ENCODE peak calls at places on chromosomes 11 and 22, in six cellular contexts. One of them, this sample, is unnamed.

GRCh38 chr11:26867286-26867685 is 126.6 kb upstream of the FIBIN start:
- DNase-seq in IMR-90: no peak
- DNase-seq in osteoblast: no peak
- DNase-seq in A549: no peak
- DNase-seq in HepG2: no peak
- DNase-seq in PC-3: no peak
- DNase-seq in this sample: no peak

GRCh38 chr22:26648011-26648497 is 9.3 kb upstream of the MIAT start:
- DNase-seq in IMR-90: no peak
- DNase-seq in osteoblast: no peak
- DNase-seq in A549: no peak
- DNase-seq in HepG2: no peak
- DNase-seq in PC-3: no peak
- DNase-seq in this sample: no peak

GRCh38 chr11:115338476-115338875 is 165.7 kb downstream of the CADM1 start:
- DNase-seq in IMR-90: no peak
- DNase-seq in osteoblast: no peak
- DNase-seq in A549: no peak
- DNase-seq in HepG2: no peak
- DNase-seq in PC-3: no peak
- DNase-seq in this sample: no peak

GRCh38 chr11:103532133-103532788 is 423.0 kb downstream of the DYNC2H1 start:
- DNase-seq in IMR-90: peak; percentile 79
- DNase-seq in osteoblast: no peak
- DNase-seq in A549: no peak
- DNase-seq in HepG2: no peak
- DNase-seq in PC-3: peak; percentile 95
- DNase-seq in this sample: no peak

GRCh38 chr11:66745356-66746235 is 16.6 kb upstream of the SPTBN2 start:
- DNase-seq in IMR-90: no peak
- DNase-seq in osteoblast: peak; percentile 87
- DNase-seq in A549: peak; percentile 58
- DNase-seq in HepG2: no peak
- DNase-seq in PC-3: peak; percentile 71
- DNase-seq in this sample: peak; percentile 66

GRCh38 chr11:67179892-67180490 is 60.9 kb downstream of the KDM2A start:
- DNase-seq in IMR-90: no peak
- DNase-seq in osteoblast: no peak
- DNase-seq in A549: no peak
- DNase-seq in HepG2: no peak
- DNase-seq in PC-3: peak; percentile 48
- DNase-seq in this sample: no peak

GRCh38 chr11:72962084-72962483 is 147.9 kb downstream of the ATG16L2 start:
- DNase-seq in IMR-90: peak; percentile 66
- DNase-seq in osteoblast: no peak
- DNase-seq in A549: no peak
- DNase-seq in HepG2: no peak
- DNase-seq in PC-3: no peak
- DNase-seq in this sample: no peak

GRCh38 chr11:121341609-121342008 is 49.0 kb downstream of the SC5D start:
- DNase-seq in IMR-90: no peak
- DNase-seq in osteoblast: no peak
- DNase-seq in A549: no peak
- DNase-seq in HepG2: no peak
- DNase-seq in PC-3: no peak
- DNase-seq in this sample: no peak

GRCh38 chr11:73478737-73479347 is 102.6 kb downstream of the RELT start:
- DNase-seq in IMR-90: peak; percentile 42
- DNase-seq in osteoblast: peak; percentile 83
- DNase-seq in A549: peak; percentile 61
- DNase-seq in HepG2: peak; percentile 37
- DNase-seq in PC-3: peak; percentile 74
- DNase-seq in this sample: peak; percentile 28

GRCh38 chr11:115051938-115052590 is 373.7 kb downstream of the NXPE2 start:
- DNase-seq in IMR-90: no peak
- DNase-seq in osteoblast: no peak
- DNase-seq in A549: no peak
- DNase-seq in HepG2: no peak
- DNase-seq in PC-3: no peak
- DNase-seq in this sample: no peak

GRCh38 chr22:36435516-36436415 is 45.7 kb downstream of the TXN2 start:
- DNase-seq in IMR-90: no peak
- DNase-seq in osteoblast: peak; percentile 36
- DNase-seq in A549: no peak
- DNase-seq in HepG2: peak; percentile 92
- DNase-seq in PC-3: no peak
- DNase-seq in this sample: peak; percentile 69

GRCh38 chr11:27281276-27281675 is 81.7 kb downstream of the CCDC34 start:
- DNase-seq in IMR-90: no peak
- DNase-seq in osteoblast: no peak
- DNase-seq in A549: no peak
- DNase-seq in HepG2: no peak
- DNase-seq in PC-3: no peak
- DNase-seq in this sample: no peak

GRCh38 chr11:66318576-66318970 is 1.7 kb upstream of the CD248 start:
- DNase-seq in IMR-90: no peak
- DNase-seq in osteoblast: peak; percentile 83
- DNase-seq in A549: no peak
- DNase-seq in HepG2: no peak
- DNase-seq in PC-3: no peak
- DNase-seq in this sample: no peak

GRCh38 chr11:35276396-35276795 is 137.4 kb downstream of the CD44 start:
- DNase-seq in IMR-90: peak; percentile 39
- DNase-seq in osteoblast: no peak
- DNase-seq in A549: no peak
- DNase-seq in HepG2: no peak
- DNase-seq in PC-3: peak; percentile 61
- DNase-seq in this sample: no peak

GRCh38 chr22:17772963-17773605 is 1.2 kb downstream of the BID start:
- DNase-seq in IMR-90: peak; percentile 56
- DNase-seq in osteoblast: peak; percentile 97
- DNase-seq in A549: no peak
- DNase-seq in HepG2: no peak
- DNase-seq in PC-3: peak; percentile 43
- DNase-seq in this sample: peak; percentile 50

GRCh38 chr11:13289081-13289480 is 11.5 kb downstream of the BMAL1 start:
- DNase-seq in IMR-90: peak; percentile 43
- DNase-seq in osteoblast: peak; percentile 68
- DNase-seq in A549: peak; percentile 28
- DNase-seq in HepG2: no peak
- DNase-seq in PC-3: peak; percentile 36
- DNase-seq in this sample: no peak

DNA sequence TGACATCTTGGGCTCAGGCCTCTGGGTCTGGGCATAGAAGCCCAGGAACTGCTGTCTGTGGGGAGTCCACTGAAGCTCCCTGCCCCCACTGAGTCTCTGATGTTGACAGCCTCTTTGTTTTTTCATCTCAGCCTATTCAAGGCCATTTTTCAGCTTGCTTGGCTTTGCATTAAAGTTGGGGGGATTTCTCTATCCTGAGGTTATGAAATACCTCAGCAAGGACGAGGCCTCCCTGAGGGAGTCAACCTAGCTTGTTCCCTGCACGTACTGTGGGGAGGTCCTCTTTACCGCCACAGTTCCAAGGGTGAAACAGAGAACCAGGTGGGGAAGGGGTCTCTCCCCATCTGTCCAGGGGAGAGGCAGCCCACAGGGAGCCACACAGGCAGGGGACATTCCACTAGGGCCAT is 8.4 kb downstream of the KCNQ1OT1 start:
- DNase-seq in IMR-90: no peak
- DNase-seq in osteoblast: peak; percentile 52
- DNase-seq in A549: no peak
- DNase-seq in HepG2: peak; percentile 48
- DNase-seq in PC-3: no peak
- DNase-seq in this sample: no peak
- H3K4me2 ChIP-seq in IMR-90: no peak overlapping the region
- H3K4me2 ChIP-seq in osteoblast: no peak overlapping the region
- H3K4me2 ChIP-seq in A549: no peak overlapping the region
- H3K4me2 ChIP-seq in HepG2: peak overlapping the region; percentile 78
- H3K4me2 ChIP-seq in PC-3: no peak overlapping the region
- H3K4me2 ChIP-seq in this sample: peak overlapping the region; percentile 74

DNA sequence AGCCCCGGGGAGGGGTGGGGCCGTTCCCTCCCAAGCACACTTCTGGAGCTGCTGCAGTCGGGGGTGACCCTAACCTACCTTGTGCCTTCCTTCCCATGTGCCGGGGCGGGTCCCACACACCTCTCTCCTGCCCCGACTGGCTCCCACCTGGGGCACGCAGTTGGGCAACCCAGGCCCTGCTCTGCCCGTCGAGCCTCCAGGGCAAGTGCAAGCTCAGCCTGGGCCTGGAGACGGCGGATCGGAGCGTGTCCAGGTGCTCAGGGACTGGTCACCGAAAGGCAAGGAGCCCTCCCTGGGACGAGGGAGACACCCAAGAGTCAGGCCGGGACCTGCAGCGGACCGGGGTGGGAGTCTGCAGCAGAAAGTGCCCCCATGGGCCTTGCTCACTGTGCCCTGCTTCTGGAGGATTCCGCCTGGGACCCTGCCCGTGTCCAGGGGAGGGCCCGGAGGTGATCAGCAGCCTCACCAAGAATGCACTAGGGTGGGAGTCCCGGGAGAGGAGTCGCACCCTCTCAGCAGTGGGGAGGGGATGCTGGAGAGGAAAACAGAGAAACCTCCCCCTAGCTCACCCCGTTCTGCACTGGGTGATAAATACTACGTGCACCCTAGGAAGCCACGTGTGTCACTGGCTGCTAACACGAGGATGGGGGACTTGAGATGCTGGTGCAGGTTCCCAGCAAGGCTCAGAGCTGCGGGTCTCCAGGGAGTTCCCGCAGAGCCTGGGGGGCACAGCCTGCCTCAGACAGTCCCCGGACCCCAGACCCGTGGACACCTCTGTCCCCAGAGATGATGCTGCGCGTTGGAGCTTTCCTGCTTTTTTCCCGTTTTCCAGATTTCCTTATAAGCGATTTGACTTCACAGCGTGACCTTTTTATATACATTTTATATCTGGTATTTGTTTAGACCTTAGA is 5.2 kb upstream of the GATD1 start:
- DNase-seq in IMR-90: no peak
- DNase-seq in osteoblast: no peak
- DNase-seq in A549: no peak
- DNase-seq in HepG2: no peak
- DNase-seq in PC-3: no peak
- DNase-seq in this sample: no peak
- H3K4me2 ChIP-seq in IMR-90: no peak overlapping the region
- H3K4me2 ChIP-seq in osteoblast: no peak overlapping the region
- H3K4me2 ChIP-seq in A549: no peak overlapping the region
- H3K4me2 ChIP-seq in HepG2: no peak overlapping the region
- H3K4me2 ChIP-seq in PC-3: no peak overlapping the region
- H3K4me2 ChIP-seq in this sample: peak overlapping the region; percentile 35

GRCh38 chr11:93560534-93560933 is 17.3 kb upstream of the SMCO4 start:
- DNase-seq in IMR-90: no peak
- DNase-seq in osteoblast: no peak
- DNase-seq in A549: no peak
- DNase-seq in HepG2: no peak
- DNase-seq in PC-3: no peak
- DNase-seq in this sample: no peak
- H3K4me2 ChIP-seq in IMR-90: no peak overlapping the region
- H3K4me2 ChIP-seq in osteoblast: no peak overlapping the region
- H3K4me2 ChIP-seq in A549: no peak overlapping the region
- H3K4me2 ChIP-seq in HepG2: no peak overlapping the region
- H3K4me2 ChIP-seq in PC-3: no peak overlapping the region
- H3K4me2 ChIP-seq in this sample: no peak overlapping the region

DNA sequence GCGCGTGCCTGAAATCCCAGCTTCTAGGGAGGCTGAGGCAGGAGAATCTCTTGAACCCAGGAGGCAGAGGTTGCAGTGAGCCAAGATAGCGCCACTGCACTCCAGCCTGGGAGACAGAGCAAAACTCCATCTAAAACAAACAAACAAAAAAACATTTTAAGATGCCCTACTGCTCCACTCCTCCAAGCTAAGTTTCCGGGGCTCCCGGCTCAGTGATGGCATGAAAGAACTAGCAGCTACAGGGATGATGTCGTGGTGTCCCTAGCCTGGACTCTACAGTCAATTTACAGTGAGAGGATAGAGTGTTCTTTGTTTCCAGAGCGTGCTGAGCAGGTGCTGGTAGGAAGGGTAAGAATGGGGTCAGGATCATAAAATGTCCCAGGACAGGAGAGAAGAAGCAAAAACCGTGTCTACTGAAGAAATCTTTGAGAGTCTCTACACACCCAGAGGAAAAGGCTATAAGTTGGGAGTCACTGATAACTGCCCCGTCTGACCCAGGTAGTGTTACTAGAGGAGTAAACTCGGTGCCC is 1.2 kb upstream of the ZBTB3 start:
- DNase-seq in IMR-90: no peak
- DNase-seq in osteoblast: no peak
- DNase-seq in A549: no peak
- DNase-seq in HepG2: peak; percentile 37
- DNase-seq in PC-3: no peak
- DNase-seq in this sample: no peak
- H3K4me2 ChIP-seq in IMR-90: no peak overlapping the region
- H3K4me2 ChIP-seq in osteoblast: no peak overlapping the region
- H3K4me2 ChIP-seq in A549: peak overlapping the region; percentile 91
- H3K4me2 ChIP-seq in HepG2: peak overlapping the region; percentile 76
- H3K4me2 ChIP-seq in PC-3: no peak overlapping the region
- H3K4me2 ChIP-seq in this sample: no peak overlapping the region

DNA sequence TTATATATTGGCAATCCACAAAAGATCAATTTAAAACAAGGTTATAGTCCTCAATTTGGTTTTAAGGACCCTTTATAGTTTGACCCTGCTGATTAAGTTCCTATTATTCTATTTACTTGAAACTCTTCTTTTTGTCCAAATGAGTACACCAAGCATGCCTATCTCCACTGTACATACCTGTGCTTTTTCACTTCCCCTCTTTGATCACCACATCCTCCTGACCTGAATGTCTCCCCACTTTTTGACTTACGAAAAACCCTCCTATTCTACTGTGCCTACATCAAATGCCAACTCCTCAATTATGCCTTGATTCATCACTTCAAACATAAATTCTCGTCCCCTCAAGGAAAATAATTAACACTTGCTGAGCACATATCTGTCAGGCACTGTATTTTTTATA is 113.5 kb downstream of the SOX6 start:
- DNase-seq in IMR-90: no peak
- DNase-seq in osteoblast: no peak
- DNase-seq in A549: no peak
- DNase-seq in HepG2: no peak
- DNase-seq in PC-3: no peak
- DNase-seq in this sample: no peak
- H3K4me2 ChIP-seq in IMR-90: no peak overlapping the region
- H3K4me2 ChIP-seq in osteoblast: no peak overlapping the region
- H3K4me2 ChIP-seq in A549: no peak overlapping the region
- H3K4me2 ChIP-seq in HepG2: no peak overlapping the region
- H3K4me2 ChIP-seq in PC-3: no peak overlapping the region
- H3K4me2 ChIP-seq in this sample: no peak overlapping the region

DNA sequence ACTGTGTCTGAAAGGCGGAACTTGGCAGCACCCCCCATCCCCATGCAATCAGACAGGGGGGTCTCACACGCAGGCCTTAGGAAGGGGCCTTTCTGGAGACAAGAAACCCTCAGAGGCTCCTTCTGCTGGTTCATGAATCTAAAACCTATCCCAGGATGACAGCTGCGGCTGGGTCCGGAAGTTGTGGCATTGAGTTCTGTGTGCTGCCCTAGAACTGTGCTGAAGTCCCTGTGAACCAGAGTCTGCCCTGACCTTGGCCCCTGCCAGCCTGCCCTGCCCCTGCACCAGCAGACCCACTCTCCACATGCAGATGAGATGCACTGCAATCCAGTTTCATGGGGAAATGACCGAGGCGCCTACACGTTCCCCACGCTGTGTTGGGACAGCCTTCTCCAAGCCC is 268.0 kb downstream of the CTTN start:
- DNase-seq in IMR-90: no peak
- DNase-seq in osteoblast: peak; percentile 53
- DNase-seq in A549: no peak
- DNase-seq in HepG2: no peak
- DNase-seq in PC-3: no peak
- DNase-seq in this sample: no peak
- H3K4me2 ChIP-seq in IMR-90: no peak overlapping the region
- H3K4me2 ChIP-seq in osteoblast: no peak overlapping the region
- H3K4me2 ChIP-seq in A549: no peak overlapping the region
- H3K4me2 ChIP-seq in HepG2: no peak overlapping the region
- H3K4me2 ChIP-seq in PC-3: no peak overlapping the region
- H3K4me2 ChIP-seq in this sample: no peak overlapping the region

This sample was measured in hepatocyte.